ENCODE peak calls at places on chromosome 9, in seven cellular contexts. H is erythroblast; Q is astrocyte of the spinal cord; B is T-helper 2 cell; K is stimulated activated CD4-positive, alpha-beta T cell treated with anti-CD3 and anti-CD28 coated beads, TNF-alpha, amount 100 ng/mL, for 24 hours; V is naive thymus-derived CD8-positive, alpha-beta T cell; N is HEK293T. E is an unnamed sample.

GRCh38 chr9:98678244-98678842 is 30.4 kb downstream of the GABBR2 start:
- DNase-seq in Q (no peak), B (no peak), H (peak; percentile 12), K (no peak), N (no peak), V (no peak), E (no peak)

GRCh38 chr9:129954868-129955550 is 88.0 kb downstream of the FNBP1 start:
- DNase-seq in Q (peak; percentile 25), B (no peak), H (peak; percentile 73), N (no peak), V (no peak), K (no peak), E (no peak)

GRCh38 chr9:90489066-90489465 is 153.6 kb downstream of the DIRAS2 start:
- DNase-seq in Q (no peak), H (no peak), K (no peak), N (no peak), B (no peak), V (no peak), E (no peak)

GRCh38 chr9:38257626-38258215 is 134.8 kb upstream of the ALDH1B1 start:
- DNase-seq in B (no peak), V (no peak), N (no peak), Q (no peak), H (no peak), K (no peak), E (no peak)

GRCh38 chr9:5629312-5630037 is 568 bp downstream of the RIC1 start:
- DNase-seq in Q (peak; percentile 34), H (peak; percentile 81), V (no peak), K (peak; percentile 12), N (peak; percentile 17), B (peak; percentile 15), E (peak; percentile 35)

GRCh38 chr9:78408388-78408787 is 111.5 kb downstream of the PSAT1 start:
- DNase-seq in Q (no peak), K (no peak), V (no peak), H (no peak), N (no peak), B (no peak), E (no peak)

GRCh38 chr9:133426011-133426410 is 3.8 kb downstream of the ADAMTS13 start:
- DNase-seq in B (no peak), H (no peak), N (no peak), V (no peak), K (no peak), Q (no peak), E (no peak)

GRCh38 chr9:125529107-125529506 is 177.9 kb downstream of the MAPKAP1 start:
- DNase-seq in B (no peak), V (no peak), Q (no peak), K (no peak), N (no peak), H (no peak), E (no peak)

GRCh38 chr9:79604149-79604548 is 32.4 kb downstream of the TLE4 start:
- DNase-seq in Q (no peak), V (no peak), H (no peak), K (no peak), B (no peak), N (no peak), E (no peak)

GRCh38 chr9:130053504-130054427 is at the start of gene GPR107:
- DNase-seq in Q (peak; percentile 63), B (peak; percentile 70), N (peak; percentile 88), H (peak; percentile 87), K (peak; percentile 62), V (peak; percentile 65), E (peak; percentile 48)

GRCh38 chr9:125971050-125971449 is 223.9 kb downstream of the PBX3 start:
- DNase-seq in H (no peak), V (no peak), K (no peak), N (no peak), Q (no peak), B (no peak), E (no peak)

GRCh38 chr9:7320139-7320538 is 479.4 kb downstream of the DMAC1 start:
- DNase-seq in N (no peak), B (no peak), K (no peak), V (no peak), H (peak; percentile 79), Q (peak; percentile 84), E (no peak)

GRCh38 chr9:81395301-81396054 is 293.9 kb downstream of the TLE1 start:
- DNase-seq in Q (no peak), V (no peak), N (no peak), B (no peak), K (no peak), H (no peak), E (peak; percentile 47)

GRCh38 chr9:124839612-124840299 is 13.5 kb upstream of the WDR38 start:
- DNase-seq in H (no peak), Q (no peak), K (no peak), N (peak; percentile 59), V (no peak), B (no peak), E (peak; percentile 33)

GRCh38 chr9:29850664-29851063 is 2277.4 kb upstream of the C9orf72 start:
- DNase-seq in V (no peak), K (no peak), Q (no peak), H (no peak), B (no peak), N (no peak), E (no peak)

GRCh38 chr9:18142964-18143363 is 331.0 kb upstream of the ADAMTSL1 start:
- DNase-seq in H (no peak), V (no peak), K (no peak), Q (no peak), B (no peak), N (peak; percentile 28), E (no peak)

GRCh38 chr9:71916834-71917534 is 5.5 kb downstream of the C9orf85 start:
- DNase-seq in H (peak; percentile 55), Q (no peak), K (no peak), B (no peak), N (no peak), V (no peak), E (no peak)

GRCh38 chr9:12730198-12730597 is 37.0 kb downstream of the TYRP1 start:
- DNase-seq in H (no peak), V (no peak), N (no peak), B (no peak), Q (no peak), K (no peak), E (no peak)

GRCh38 chr9:92963831-92964606 is 16.7 kb downstream of the FGD3 start:
- DNase-seq in B (peak; percentile 49), N (no peak), K (peak; percentile 38), H (peak; percentile 74), V (peak; percentile 77), Q (no peak), E (no peak)

GRCh38 chr9:99873943-99874584 is 32.4 kb upstream of the STX17 start:
- DNase-seq in N (no peak), Q (peak; percentile 7), B (no peak), V (no peak), H (no peak), K (no peak), E (no peak)

GRCh38 chr9:126494746-126495145 is 119.0 kb upstream of the LMX1B start:
- DNase-seq in K (no peak), B (no peak), Q (no peak), V (no peak), H (no peak), N (no peak), E (no peak)

GRCh38 chr9:134455951-134456739 is 129.9 kb downstream of the RXRA start:
- DNase-seq in B (peak; percentile 53), V (peak; percentile 83), K (peak; percentile 44), Q (peak; percentile 98), N (no peak), H (peak; percentile 35), E (no peak)

GRCh38 chr9:126406075-126406675 is 79.5 kb downstream of the MVB12B start:
- DNase-seq in N (no peak), B (no peak), Q (no peak), H (no peak), K (no peak), V (no peak), E (no peak)

GRCh38 chr9:4086119-4087088 is 213.5 kb downstream of the GLIS3 start:
- DNase-seq in K (no peak), N (no peak), B (no peak), V (no peak), H (no peak), Q (no peak), E (no peak)

GRCh38 chr9:6351757-6352156 is 23.6 kb downstream of the TPD52L3 start:
- DNase-seq in Q (no peak), K (no peak), V (no peak), B (no peak), N (no peak), H (no peak), E (no peak)

GRCh38 chr9:504921-505821 is 290.5 kb downstream of the DOCK8 start:
- DNase-seq in N (peak; percentile 16), B (no peak), Q (no peak), V (no peak), K (no peak), H (peak; percentile 35), E (no peak)

GRCh38 chr9:4306788-4307144 is 6.9 kb upstream of the GLIS3 start:
- DNase-seq in K (no peak), N (no peak), Q (no peak), H (no peak), B (no peak), V (no peak), E (no peak)